ENCODE peak calls at places on chromosomes 5 and 9, in four cellular contexts. One of them, this sample, is unnamed.

GRCh38 chr5:147789820-147790219 is 7.3 kb upstream of the JAKMIP2 start:
- DNase-seq in T-helper 9 cell: no peak
- DNase-seq in immature natural killer cell: no peak
- DNase-seq in Ammon's horn: no peak
- DNase-seq in this sample: no peak

GRCh38 chr5:181160144-181160754 is 12.9 kb downstream of the OR2V2 start:
- DNase-seq in T-helper 9 cell: peak
- DNase-seq in immature natural killer cell: peak
- DNase-seq in Ammon's horn: peak
- DNase-seq in this sample: peak

GRCh38 chr9:109118802-109119438 is 827 bp downstream of the TMEM245 start:
- DNase-seq in immature natural killer cell: no peak
- DNase-seq in T-helper 9 cell: no peak
- DNase-seq in Ammon's horn: no peak
- DNase-seq in this sample: no peak

GRCh38 chr5:151195622-151196021 is 28.3 kb downstream of the CCDC69 start:
- DNase-seq in Ammon's horn: no peak
- DNase-seq in immature natural killer cell: peak
- DNase-seq in T-helper 9 cell: no peak
- DNase-seq in this sample: no peak

GRCh38 chr5:6291961-6292360 is 86.4 kb downstream of the MED10 start:
- DNase-seq in immature natural killer cell: no peak
- DNase-seq in T-helper 9 cell: no peak
- DNase-seq in Ammon's horn: no peak
- DNase-seq in this sample: no peak

GRCh38 chr5:124678992-124679519 is 67.4 kb downstream of the ZNF608 start:
- DNase-seq in Ammon's horn: no peak
- DNase-seq in T-helper 9 cell: no peak
- DNase-seq in immature natural killer cell: no peak
- DNase-seq in this sample: no peak

GRCh38 chr5:79697222-79698164 is 7.9 kb downstream of the CMYA5 start:
- DNase-seq in T-helper 9 cell: no peak
- DNase-seq in Ammon's horn: no peak
- DNase-seq in immature natural killer cell: no peak
- DNase-seq in this sample: no peak

GRCh38 chr9:137494104-137494544 is 35.0 kb upstream of the NSMF start:
- DNase-seq in immature natural killer cell: no peak
- DNase-seq in Ammon's horn: no peak
- DNase-seq in T-helper 9 cell: no peak
- DNase-seq in this sample: no peak

GRCh38 chr9:134035041-134036039 is 10.1 kb downstream of the BRD3OS start:
- DNase-seq in Ammon's horn: no peak
- DNase-seq in immature natural killer cell: no peak
- DNase-seq in T-helper 9 cell: no peak
- DNase-seq in this sample: no peak

GRCh38 chr9:69758981-69759477 is 782 bp downstream of the PTAR1 start:
- DNase-seq in T-helper 9 cell: no peak
- DNase-seq in immature natural killer cell: peak
- DNase-seq in Ammon's horn: peak
- DNase-seq in this sample: no peak

GRCh38 chr9:107866912-107867311 is 377.3 kb upstream of the KLF4 start:
- DNase-seq in Ammon's horn: peak
- DNase-seq in T-helper 9 cell: no peak
- DNase-seq in immature natural killer cell: no peak
- DNase-seq in this sample: no peak

GRCh38 chr9:137297060-137297664 is 4.9 kb downstream of the NRARP start:
- DNase-seq in Ammon's horn: no peak
- DNase-seq in T-helper 9 cell: no peak
- DNase-seq in immature natural killer cell: no peak
- DNase-seq in this sample: no peak

GRCh38 chr9:6433405-6433804 is 20.4 kb downstream of the UHRF2 start:
- DNase-seq in immature natural killer cell: no peak
- DNase-seq in T-helper 9 cell: no peak
- DNase-seq in Ammon's horn: no peak
- DNase-seq in this sample: no peak

GRCh38 chr5:110323357-110323756 is 403.1 kb downstream of the TMEM232 start:
- DNase-seq in Ammon's horn: no peak
- DNase-seq in T-helper 9 cell: no peak
- DNase-seq in immature natural killer cell: no peak
- DNase-seq in this sample: no peak

GRCh38 chr5:55714339-55714738 is 2.2 kb upstream of the SLC38A9 start:
- DNase-seq in immature natural killer cell: no peak
- DNase-seq in Ammon's horn: no peak
- DNase-seq in T-helper 9 cell: no peak
- DNase-seq in this sample: no peak

GRCh38 chr9:3467593-3468219 is 58.1 kb downstream of the RFX3 start:
- DNase-seq in Ammon's horn: peak
- DNase-seq in T-helper 9 cell: peak
- DNase-seq in immature natural killer cell: peak
- DNase-seq in this sample: peak

GRCh38 chr9:97848582-97849237 is 4.3 kb upstream of the FOXE1 start:
- DNase-seq in T-helper 9 cell: no peak
- DNase-seq in Ammon's horn: no peak
- DNase-seq in immature natural killer cell: no peak
- DNase-seq in this sample: no peak

GRCh38 chr5:961002-961710 is 47.4 kb upstream of the NKD2 start:
- DNase-seq in T-helper 9 cell: no peak
- DNase-seq in Ammon's horn: no peak
- DNase-seq in immature natural killer cell: no peak
- DNase-seq in this sample: no peak

GRCh38 chr5:140337880-140338279 is 8.5 kb downstream of the HBEGF start:
- DNase-seq in Ammon's horn: no peak
- DNase-seq in immature natural killer cell: no peak
- DNase-seq in T-helper 9 cell: no peak
- DNase-seq in this sample: no peak

GRCh38 chr9:1890806-1891205 is 124.3 kb upstream of the SMARCA2 start:
- DNase-seq in T-helper 9 cell: no peak
- DNase-seq in immature natural killer cell: no peak
- DNase-seq in Ammon's horn: no peak
- DNase-seq in this sample: no peak

GRCh38 chr5:60463179-60463868 is 236.6 kb downstream of the DEPDC1B start:
- DNase-seq in Ammon's horn: no peak
- DNase-seq in T-helper 9 cell: no peak
- DNase-seq in immature natural killer cell: no peak
- DNase-seq in this sample: peak

GRCh38 chr9:106866243-106866642 is 3.3 kb downstream of the ZNF462 start:
- DNase-seq in Ammon's horn: no peak
- DNase-seq in T-helper 9 cell: no peak
- DNase-seq in immature natural killer cell: no peak
- DNase-seq in this sample: no peak

GRCh38 chr9:77569335-77569734 is 78.8 kb downstream of the GNA14 start:
- DNase-seq in T-helper 9 cell: no peak
- DNase-seq in Ammon's horn: no peak
- DNase-seq in immature natural killer cell: no peak
- DNase-seq in this sample: no peak

GRCh38 chr5:111948517-111948916 is 191.5 kb upstream of the NREP start:
- DNase-seq in T-helper 9 cell: no peak
- DNase-seq in immature natural killer cell: no peak
- DNase-seq in Ammon's horn: no peak
- DNase-seq in this sample: peak

GRCh38 chr5:115424446-115424845 is 120.1 kb downstream of the FEM1C start:
- DNase-seq in immature natural killer cell: no peak
- DNase-seq in Ammon's horn: no peak
- DNase-seq in T-helper 9 cell: no peak
- DNase-seq in this sample: no peak

GRCh38 chr9:130895038-130895437 is 1.6 kb downstream of the QRFP start:
- DNase-seq in immature natural killer cell: no peak
- DNase-seq in Ammon's horn: no peak
- DNase-seq in T-helper 9 cell: no peak
- DNase-seq in this sample: no peak

GRCh38 chr9:38527507-38527906 is 92.9 kb downstream of the ANKRD18A start:
- DNase-seq in immature natural killer cell: no peak
- DNase-seq in T-helper 9 cell: no peak
- DNase-seq in Ammon's horn: no peak
- DNase-seq in this sample: no peak

GRCh38 chr9:124809211-124809610 is 32.3 kb downstream of the OLFML2A start:
- DNase-seq in Ammon's horn: no peak
- DNase-seq in T-helper 9 cell: no peak
- DNase-seq in immature natural killer cell: no peak
- DNase-seq in this sample: no peak

GRCh38 chr5:122668552-122668951 is 106.3 kb upstream of the SNX2 start:
- DNase-seq in immature natural killer cell: no peak
- DNase-seq in T-helper 9 cell: no peak
- DNase-seq in Ammon's horn: no peak
- DNase-seq in this sample: no peak

GRCh38 chr9:135007601-135008000 is 79.9 kb upstream of the OLFM1 start:
- DNase-seq in Ammon's horn: no peak
- DNase-seq in immature natural killer cell: no peak
- DNase-seq in T-helper 9 cell: no peak
- DNase-seq in this sample: no peak

GRCh38 chr5:109387408-109387974 is 22.3 kb downstream of the PJA2 start:
- DNase-seq in Ammon's horn: no peak
- DNase-seq in T-helper 9 cell: no peak
- DNase-seq in immature natural killer cell: no peak
- DNase-seq in this sample: no peak

This sample was measured in H4.